ENCODE peak calls at places on chromosomes 3 and 15, in nine cellular contexts. J is body of pancreas; K is hepatocyte; B is CD8-positive, alpha-beta T cell; L is tibial nerve; I is transverse colon; F is GM12878; H is fibroblast of lung; U is neural progenitor cell. R is an unnamed sample. For H3K4me1, the result is how much of the 10 kb centered on the place peaks cover.

GRCh38 chr3:129623447-129624118 is 17.1 kb upstream of the PLXND1 start:
- DNase-seq in J (peak), L (no peak), F (no peak), U (no peak), I (peak), B (no peak), K (peak), H (no peak), R (no peak)

GRCh38 chr15:95247068-95247984 is 1016.0 kb downstream of the MCTP2 start:
- DNase-seq in I (no peak), J (no peak), B (no peak), L (no peak), U (no peak), F (no peak), H (peak), K (peak), R (no peak)

GRCh38 chr3:134389865-134390264 is 15.6 kb upstream of the AMOTL2 start:
- DNase-seq in L (no peak), U (no peak), J (no peak), I (no peak), F (no peak), H (no peak), B (no peak), K (no peak), R (no peak)

GRCh38 chr3:95899494-95899893 is 914.9 kb upstream of the EPHA6 start:
- DNase-seq in K (no peak), B (no peak), U (no peak), L (no peak), F (no peak), J (no peak), H (peak), I (no peak), R (no peak)

GRCh38 chr3:129793356-129793755 is 100.2 kb downstream of the TMCC1 start:
- DNase-seq in B (no peak), U (peak), K (peak), H (peak), L (no peak), J (no peak), F (no peak), I (no peak), R (no peak)

GRCh38 chr3:138947303-138948121 is 495 bp downstream of the FOXL2NB start:
- DNase-seq in F (no peak), B (no peak), J (no peak), H (no peak), I (no peak), K (no peak), U (peak), L (no peak), R (no peak)

GRCh38 chr15:73951591-73951990 is 25.3 kb downstream of the LOXL1 start:
- DNase-seq in J (no peak), H (no peak), K (no peak), B (no peak), L (no peak), F (no peak), I (no peak), U (no peak), R (no peak)

GRCh38 chr3:38579146-38579545 is 70.3 kb downstream of the SCN5A start:
- DNase-seq in K (no peak), J (peak), B (no peak), H (peak), U (peak), L (no peak), F (no peak), I (no peak), R (peak)

GRCh38 chr3:18302517-18302916 is 122.6 kb downstream of the SATB1 start:
- DNase-seq in H (peak), U (no peak), I (peak), K (peak), J (no peak), B (no peak), F (no peak), L (no peak), R (no peak)

GRCh38 chr3:31227152-31227581 is 305.6 kb upstream of the STT3B start:
- DNase-seq in I (no peak), L (no peak), K (no peak), U (no peak), H (no peak), F (peak), J (no peak), B (no peak), R (no peak)

GRCh38 chr15:84598993-84599392 is 1.8 kb upstream of the ZSCAN2 start:
- DNase-seq in U (peak), I (peak), B (no peak), K (peak), F (no peak), L (no peak), H (peak), J (peak), R (peak)

GRCh38 chr3:12178091-12178820 is 19.5 kb upstream of the TIMP4 start:
- DNase-seq in K (no peak), F (no peak), H (peak), L (no peak), B (no peak), U (no peak), J (peak), I (no peak), R (no peak)

GRCh38 chr3:111864821-111865656 is 6.0 kb downstream of the PHLDB2 start:
- DNase-seq in J (no peak), B (no peak), H (peak), F (no peak), K (peak), L (no peak), I (no peak), U (no peak), R (no peak)

GRCh38 chr3:127132876-127133275 is 60.1 kb upstream of the PRR23E start:
- DNase-seq in K (no peak), H (no peak), U (no peak), L (no peak), B (no peak), J (no peak), I (no peak), F (no peak), R (no peak)
- H3K4me1 ChIP-seq in K (under half), H (under half), U (under half), L (under half), B (under half), J (under half), I (under half), F (under half), R (under half)

DNA sequence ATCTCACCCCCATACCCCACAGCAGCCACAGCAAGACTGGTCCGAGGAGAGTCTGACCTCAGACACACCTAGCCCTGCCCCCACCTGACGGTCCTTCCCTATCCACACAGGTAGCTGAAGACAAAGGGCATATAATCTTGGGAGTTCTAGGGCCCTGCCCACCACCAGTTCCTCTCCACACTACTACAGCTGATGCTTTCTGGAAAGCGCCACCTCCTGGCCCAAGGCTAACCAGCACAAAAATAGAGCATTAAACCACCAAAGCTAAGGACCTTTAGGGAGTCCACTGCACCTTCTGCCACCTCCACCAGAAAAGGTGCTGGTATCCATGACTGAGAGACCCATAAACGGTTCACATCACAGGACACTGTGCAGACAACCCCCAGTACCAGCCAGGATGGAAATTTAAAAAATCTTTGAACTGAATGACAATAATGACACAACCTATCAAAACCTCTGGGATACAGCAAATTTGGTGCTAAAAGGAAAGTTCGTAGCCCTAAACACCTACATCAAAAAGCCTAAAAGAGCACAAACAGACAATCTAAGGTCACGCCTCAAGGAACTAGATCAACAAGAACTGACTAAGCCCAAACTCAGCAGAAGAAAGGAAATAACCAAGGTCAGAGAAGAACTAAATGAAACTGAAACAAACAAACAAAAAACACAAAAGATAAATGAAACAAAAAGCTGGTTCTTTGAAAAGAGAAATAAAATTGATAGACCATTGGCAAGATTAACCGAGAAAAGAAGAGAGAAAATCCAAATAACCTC is 122.1 kb upstream of the TPRG1 start:
- DNase-seq in B (peak), J (no peak), L (no peak), H (no peak), K (no peak), I (no peak), U (no peak), F (no peak), R (no peak)
- TF ChIP-seq CTCF in B (no peak), J (no peak), L (no peak), H (no peak), K (no peak), I (no peak), U (peak), F (no peak), R (no peak)

GRCh38 chr3:29333520-29333919 is 52.6 kb downstream of the RBMS3 start:
- DNase-seq in H (no peak), I (no peak), J (no peak), B (no peak), F (no peak), L (no peak), U (no peak), K (no peak), R (no peak)

GRCh38 chr3:29335921-29336320 is 55.0 kb downstream of the RBMS3 start:
- DNase-seq in L (no peak), H (no peak), U (no peak), I (no peak), F (no peak), J (no peak), B (no peak), K (no peak), R (no peak)

GRCh38 chr3:29334652-29335189 is 53.9 kb downstream of the RBMS3 start:
- DNase-seq in B (no peak), L (no peak), F (no peak), U (no peak), H (peak), K (no peak), I (no peak), J (no peak), R (no peak)

GRCh38 chr3:29337565-29337964 is 56.7 kb downstream of the RBMS3 start:
- DNase-seq in U (no peak), L (no peak), H (no peak), J (no peak), B (no peak), F (no peak), I (no peak), K (no peak), R (no peak)

GRCh38 chr3:29335438-29335837 is 54.6 kb downstream of the RBMS3 start:
- DNase-seq in B (no peak), L (peak), U (peak), J (peak), F (no peak), I (peak), H (peak), K (peak), R (peak)
- H3K4me1 ChIP-seq in B (under half), L (under half), U (under half), J (under half), F (under half), I (under half), H (under half), K (under half), R (under half)

GRCh38 chr15:98773616-98774015 is 125.3 kb downstream of the IGF1R start:
- DNase-seq in F (no peak), I (no peak), J (no peak), H (no peak), L (no peak), K (no peak), U (peak), B (no peak), R (no peak)

GRCh38 chr15:98771444-98772059 is 123.2 kb downstream of the IGF1R start:
- DNase-seq in U (no peak), K (peak), B (no peak), L (no peak), H (no peak), F (no peak), I (no peak), J (no peak), R (no peak)

GRCh38 chr15:98772895-98773294 is 124.6 kb downstream of the IGF1R start:
- DNase-seq in I (no peak), B (no peak), L (no peak), J (no peak), U (no peak), K (no peak), F (no peak), H (no peak), R (no peak)

GRCh38 chr15:98769867-98770266 is 121.5 kb downstream of the IGF1R start:
- DNase-seq in I (no peak), F (no peak), B (no peak), H (no peak), U (peak), J (no peak), L (no peak), K (no peak), R (no peak)

DNA sequence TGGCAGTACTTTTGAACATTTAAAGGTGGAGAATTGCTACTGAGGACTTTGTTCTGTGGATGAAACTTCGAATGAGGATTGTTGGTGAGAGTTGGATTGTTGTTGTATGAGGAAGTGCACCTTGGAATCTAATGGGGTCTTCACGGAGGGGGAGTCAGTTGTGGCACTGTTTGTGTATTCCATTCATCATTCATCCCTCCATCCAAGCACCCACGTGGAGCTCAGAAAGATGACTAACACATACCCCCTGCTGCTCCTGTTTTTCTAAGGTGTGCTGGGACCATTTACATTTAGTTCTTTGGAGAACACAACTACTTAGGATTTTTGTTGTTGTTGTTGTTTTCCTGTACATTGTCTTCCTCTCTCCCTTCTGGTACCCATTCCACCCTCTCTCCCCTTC is 122.6 kb downstream of the IGF1R start:
- DNase-seq in U (no peak), B (no peak), K (no peak), J (no peak), L (no peak), I (no peak), H (no peak), F (no peak), R (no peak)
- TF ChIP-seq CTCF in U (no peak), B (no peak), K (no peak), J (no peak), L (no peak), I (no peak), H (no peak), F (no peak), R (no peak)

GRCh38 chr15:78448441-78449219 is 10.6 kb downstream of the IREB2 start:
- DNase-seq in H (no peak), I (no peak), U (no peak), K (no peak), B (no peak), L (no peak), F (no peak), J (no peak), R (peak)

GRCh38 chr15:78449220-78449999 is 11.4 kb downstream of the IREB2 start:
- DNase-seq in H (no peak), B (no peak), J (no peak), F (no peak), I (no peak), K (no peak), L (no peak), U (no peak), R (no peak)

GRCh38 chr15:78446551-78446950 is 8.5 kb downstream of the IREB2 start:
- DNase-seq in J (no peak), B (no peak), H (no peak), K (no peak), L (no peak), F (no peak), I (no peak), U (no peak), R (no peak)

GRCh38 chr15:78444255-78444654 is 6.2 kb downstream of the IREB2 start:
- DNase-seq in I (no peak), K (no peak), H (no peak), J (no peak), L (no peak), B (no peak), U (no peak), F (no peak), R (no peak)

DNA sequence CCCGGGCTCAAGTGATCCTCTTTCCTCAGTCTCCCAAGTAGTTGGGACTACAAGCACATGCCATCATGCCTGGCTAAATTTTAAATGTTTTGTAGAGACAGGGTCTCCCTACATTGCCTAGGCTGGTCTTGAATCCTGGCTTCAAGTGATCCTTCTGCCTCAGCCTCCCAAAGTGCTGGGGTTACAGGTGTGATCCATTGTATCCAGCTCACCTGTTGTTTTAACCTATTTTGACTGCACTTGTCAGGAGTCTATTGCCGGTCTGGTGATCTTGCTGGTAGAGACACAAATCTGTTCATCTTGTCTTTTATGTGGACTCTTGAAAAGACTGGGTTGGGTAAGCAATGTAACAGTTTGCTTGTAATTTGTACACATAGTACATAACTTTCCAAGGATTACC is 7.9 kb downstream of the IREB2 start:
- DNase-seq in J (no peak), F (no peak), K (no peak), B (no peak), H (no peak), U (no peak), L (no peak), I (no peak), R (no peak)
- H3K4me1 ChIP-seq in J (under half), F (under half), K (under half), B (under half), H (under half), U (under half), L (under half), I (under half), R (under half)

GRCh38 chr3:97971679-97972567 is at the start of gene RIOX2:
- DNase-seq in U (peak), L (peak), H (peak), F (peak), B (peak), I (peak), K (peak), J (peak), R (peak)

GRCh38 chr3:97972976-97973375 is 745 bp upstream of the RIOX2 start:
- DNase-seq in F (no peak), L (no peak), K (no peak), I (no peak), H (no peak), J (no peak), B (no peak), U (no peak), R (no peak)

GRCh38 chr3:97974996-97975395 is 2.8 kb upstream of the RIOX2 start:
- DNase-seq in L (no peak), U (no peak), F (no peak), J (no peak), I (no peak), H (no peak), B (no peak), K (no peak), R (no peak)

GRCh38 chr3:97979610-97980009 is 7.4 kb upstream of the RIOX2 start:
- DNase-seq in F (no peak), B (no peak), L (no peak), K (no peak), U (peak), I (no peak), H (no peak), J (no peak), R (peak)

GRCh38 chr3:97975466-97975865 is 3.2 kb upstream of the RIOX2 start:
- DNase-seq in B (no peak), L (no peak), H (no peak), K (no peak), I (no peak), U (no peak), F (no peak), J (no peak), R (no peak)
- TF ChIP-seq CTCF in B (no peak), L (no peak), H (no peak), K (peak), I (no peak), U (peak), F (no peak), J (no peak), R (peak)

GRCh38 chr15:81263477-81263876 is 60.5 kb downstream of the STARD5 start:
- DNase-seq in I (no peak), L (no peak), F (no peak), U (no peak), J (no peak), H (no peak), K (no peak), B (no peak), R (no peak)
- H3K4me1 ChIP-seq in I (under half), L (under half), F (under half), U (under half), J (under half), H (under half), K (under half), B (under half), R (under half)

DNA sequence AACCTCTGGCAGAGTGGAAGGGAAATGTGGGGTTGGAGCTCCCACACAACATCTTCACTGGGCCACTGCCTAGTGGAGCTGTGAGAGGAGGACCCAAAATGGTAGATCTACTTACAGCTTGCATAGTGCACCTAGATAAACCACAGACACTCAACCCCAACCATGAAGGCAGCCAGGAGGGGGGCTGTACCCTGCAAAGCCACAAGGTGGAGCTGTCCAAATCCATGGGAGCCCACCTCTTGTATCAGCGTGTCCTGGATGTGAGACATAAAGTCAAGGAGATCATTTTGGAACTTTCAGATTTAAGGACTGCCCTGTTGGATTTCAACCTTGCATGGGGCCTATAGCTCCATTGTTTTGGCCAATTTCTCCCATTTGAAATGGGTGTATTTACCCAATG is 20.9 kb downstream of the TP63 start:
- DNase-seq in J (no peak), B (no peak), F (no peak), H (no peak), I (no peak), L (no peak), K (peak), U (peak), R (peak)
- TF ChIP-seq CTCF in J (no peak), B (no peak), F (no peak), H (peak), I (no peak), L (no peak), K (peak), U (peak), R (peak)